ENCODE peak calls at places on chromosomes 5 and 9, in seven cellular contexts. O, G, Z, C, T, V and F are unnamed samples.

GRCh38 chr5:127899214-127899610 is 184.4 kb upstream of the SLC12A2 start:
- DNase-seq in Z (peak), V (no peak), G (peak), T (no peak), C (no peak), O (no peak), F (no peak)

GRCh38 chr5:34916518-34916917 is 1.0 kb downstream of the BRIX1 start:
- DNase-seq in C (no peak), V (no peak), Z (no peak), O (no peak), G (no peak), T (peak), F (no peak)

GRCh38 chr9:33445389-33445881 is 2.0 kb downstream of the AQP3 start:
- DNase-seq in O (peak), Z (no peak), G (no peak), T (no peak), V (peak), C (peak), F (no peak)

GRCh38 chr5:55345327-55345726 is 37.5 kb downstream of the MTREX start:
- DNase-seq in C (no peak), T (no peak), V (no peak), O (no peak), G (no peak), Z (no peak), F (no peak)

GRCh38 chr9:21811914-21812313 is 9.5 kb downstream of the MTAP start:
- DNase-seq in Z (no peak), T (no peak), V (no peak), G (no peak), O (no peak), C (no peak), F (no peak)

GRCh38 chr5:158720316-158720715 is 379.4 kb downstream of the EBF1 start:
- DNase-seq in T (no peak), G (no peak), Z (no peak), V (no peak), O (no peak), C (no peak), F (no peak)

GRCh38 chr5:76926329-76927105 is 26.3 kb upstream of the CRHBP start:
- DNase-seq in G (peak), O (no peak), T (no peak), V (no peak), C (no peak), Z (no peak), F (no peak)

GRCh38 chr5:151132959-151133358 is 24.6 kb downstream of the ANXA6 start:
- DNase-seq in G (no peak), C (no peak), T (peak), Z (no peak), V (no peak), O (no peak), F (no peak)

GRCh38 chr5:1594336-1595106 is 70.8 kb upstream of the LPCAT1 start:
- DNase-seq in T (no peak), C (peak), G (peak), V (peak), Z (peak), O (peak), F (no peak)

GRCh38 chr9:123338710-123339665 is 17.0 kb upstream of the CRB2 start:
- DNase-seq in G (peak), V (no peak), C (peak), Z (no peak), T (peak), O (peak), F (no peak)

GRCh38 chr5:167413503-167413902 is 877.9 kb upstream of the WWC1 start:
- DNase-seq in V (no peak), G (no peak), Z (no peak), O (no peak), T (no peak), C (no peak), F (no peak)

GRCh38 chr5:65588694-65589093 is 25.6 kb downstream of the PPWD1 start:
- DNase-seq in V (no peak), T (no peak), G (no peak), O (no peak), C (no peak), Z (peak), F (no peak)

GRCh38 chr9:21549251-21549765 is 67.2 kb upstream of the IFNE start:
- DNase-seq in V (peak), C (no peak), G (peak), T (no peak), O (no peak), Z (peak), F (peak)

GRCh38 chr5:139193928-139194327 is 4.2 kb downstream of the SIL1 start:
- DNase-seq in Z (no peak), T (no peak), G (no peak), O (peak), C (no peak), V (no peak), F (no peak)

GRCh38 chr9:5671711-5672353 is 42.9 kb downstream of the RIC1 start:
- DNase-seq in O (peak), V (no peak), T (peak), G (no peak), Z (no peak), C (peak), F (no peak)

GRCh38 chr9:120435066-120435465 is 144.9 kb downstream of the CDK5RAP2 start:
- DNase-seq in T (no peak), Z (peak), C (no peak), V (no peak), G (peak), O (no peak), F (no peak)

GRCh38 chr9:91494751-91495150 is 71.1 kb upstream of the NFIL3 start:
- DNase-seq in C (no peak), T (no peak), G (no peak), V (no peak), Z (no peak), O (no peak), F (no peak)

GRCh38 chr5:116084231-116084630 is 594 bp upstream of the COMMD10 start:
- DNase-seq in T (peak), C (peak), V (peak), Z (peak), O (peak), G (peak), F (no peak)

GRCh38 chr5:37916525-37916924 is 76.7 kb upstream of the GDNF start:
- DNase-seq in Z (no peak), V (no peak), C (no peak), T (no peak), O (no peak), G (no peak), F (no peak)

GRCh38 chr9:129614932-129615331 is 6.0 kb downstream of the C9orf50 start:
- DNase-seq in C (no peak), V (no peak), Z (no peak), G (no peak), T (no peak), O (no peak), F (no peak)

GRCh38 chr9:129612815-129613519 is 7.9 kb downstream of the C9orf50 start:
- DNase-seq in V (no peak), T (no peak), Z (no peak), G (no peak), C (no peak), O (no peak), F (no peak)

GRCh38 chr9:129612123-129612522 is 8.8 kb downstream of the C9orf50 start:
- DNase-seq in V (no peak), O (no peak), G (no peak), T (peak), Z (no peak), C (no peak), F (no peak)

GRCh38 chr9:129615407-129616285 is 5.3 kb downstream of the C9orf50 start:
- DNase-seq in V (no peak), O (no peak), Z (no peak), C (no peak), T (no peak), G (no peak), F (no peak)

GRCh38 chr9:129613520-129614175 is 7.3 kb downstream of the C9orf50 start:
- DNase-seq in V (no peak), Z (no peak), G (no peak), C (no peak), T (no peak), O (no peak), F (no peak)
- TF ChIP-seq CTCF in V (no peak), Z (no peak), G (no peak), C (no peak), T (no peak), O (no peak), F (no peak)

GRCh38 chr9:121861501-121862180 is 210.2 kb downstream of the DAB2IP start:
- DNase-seq in O (peak), G (no peak), C (no peak), T (peak), V (peak), Z (no peak), F (no peak)
- TF ChIP-seq CTCF in O (no peak), G (peak), C (no peak), T (peak), V (peak), Z (peak), F (peak)

GRCh38 chr9:38662763-38663593 is 42.6 kb upstream of the ANKRD18A start:
- DNase-seq in V (no peak), Z (peak), C (no peak), T (no peak), O (no peak), G (peak), F (no peak)
- TF ChIP-seq CTCF in V (no peak), Z (peak), C (no peak), T (no peak), O (no peak), G (peak), F (peak)

GRCh38 chr5:66724740-66725139 is 128.5 kb downstream of the MAST4 start:
- DNase-seq in Z (peak), V (no peak), O (no peak), C (no peak), G (no peak), T (no peak), F (no peak)
- TF ChIP-seq CTCF in Z (peak), V (no peak), O (peak), C (no peak), G (peak), T (peak), F (peak)

GRCh38 chr5:133968057-133968993 is at the start of gene C5orf15:
- DNase-seq in Z (peak), C (peak), O (peak), T (peak), G (peak), V (peak), F (peak)
- TF ChIP-seq CTCF in Z (peak), C (no peak), O (no peak), T (peak), G (no peak), V (no peak), F (peak)

GRCh38 chr9:107314763-107315162 is 31.7 kb downstream of the RAD23B start:
- DNase-seq in T (no peak), G (no peak), C (no peak), V (no peak), Z (no peak), O (no peak), F (no peak)
- TF ChIP-seq CTCF in T (no peak), G (no peak), C (no peak), V (no peak), Z (no peak), O (no peak), F (no peak)

GRCh38 chr5:173327948-173328895 is at the start of gene STC2:
- DNase-seq in O (peak), C (no peak), Z (peak), V (peak), G (peak), T (no peak), F (peak)
- TF ChIP-seq CTCF in O (no peak), C (no peak), Z (no peak), V (no peak), G (no peak), T (no peak), F (no peak)

GRCh38 chr9:35656340-35656739 is 1.5 kb downstream of the RMRP start:
- DNase-seq in V (no peak), G (no peak), Z (no peak), C (no peak), O (no peak), T (no peak), F (no peak)

GRCh38 chr9:35658144-35658893 is at the start of gene CCDC107:
- DNase-seq in C (peak), V (peak), Z (peak), G (peak), T (peak), O (peak), F (no peak)

GRCh38 chr9:35658894-35659220 is 765 bp downstream of the CCDC107 start:
- DNase-seq in T (no peak), C (no peak), G (peak), O (no peak), V (no peak), Z (peak), F (no peak)

GRCh38 chr9:35656841-35657326 is 935 bp downstream of the RMRP start:
- DNase-seq in V (no peak), O (no peak), C (no peak), G (no peak), T (no peak), Z (no peak), F (no peak)

DNA sequence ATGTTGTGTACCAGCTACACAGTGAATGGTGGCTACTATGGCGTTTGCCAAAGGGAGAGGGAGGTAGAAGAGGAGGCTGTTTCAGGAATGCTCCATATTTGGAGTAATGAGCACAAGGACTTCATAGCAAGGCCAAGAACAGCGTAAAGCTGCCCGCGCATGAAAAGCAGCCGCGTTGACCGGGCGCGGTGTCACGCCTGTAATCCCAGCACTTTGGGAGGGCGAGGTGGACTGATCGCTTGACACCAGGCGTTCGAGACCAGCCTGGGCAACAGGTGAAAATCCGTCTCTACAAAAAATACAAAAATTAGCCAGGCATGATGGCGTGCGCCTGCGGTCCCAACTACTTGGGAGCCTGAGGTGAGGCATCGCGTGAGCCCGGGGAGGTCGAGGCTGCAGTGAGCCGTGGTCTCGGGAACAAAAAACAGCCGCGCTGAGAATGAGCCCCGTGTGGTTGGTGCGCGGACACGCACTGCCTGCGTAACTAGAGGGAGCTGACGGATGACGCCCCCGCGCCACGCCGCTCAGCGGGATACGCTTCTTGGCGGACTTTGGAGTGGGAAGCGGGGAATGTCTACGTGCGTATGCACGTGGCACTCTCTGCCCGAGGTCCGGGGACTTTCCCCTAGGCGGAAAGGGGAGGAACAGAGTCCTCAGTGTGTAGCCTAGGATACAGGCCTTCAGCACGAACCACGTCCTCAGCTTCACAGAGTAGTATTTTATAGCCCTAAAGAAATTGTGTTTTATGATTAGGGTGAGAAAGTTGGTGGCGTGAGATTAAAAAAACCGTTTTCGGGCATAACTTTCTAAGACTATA is at the start of gene RMRP:
- DNase-seq in T (peak), O (peak), G (peak), C (peak), Z (peak), V (peak), F (peak)
- TF ChIP-seq CTCF in T (peak), O (no peak), G (peak), C (no peak), Z (peak), V (peak), F (peak)

GRCh38 chr5:308672-309271 is 12.7 kb upstream of the AHRR start:
- DNase-seq in C (no peak), Z (peak), T (no peak), V (peak), G (peak), O (no peak), F (no peak)
- TF ChIP-seq CTCF in C (no peak), Z (peak), T (no peak), V (peak), G (peak), O (no peak), F (peak)